ENCODE peak calls at places on chromosomes 12 and 14, in six cellular contexts. B is non-pigmented ciliary epithelial cell; J is Right ventricle myocardium superior; L is activated effector memory CD4-positive, alpha-beta T cell treated with Interleukin-2 at 50 U/mL for 16 hours; Q is NCI-H1436 treated with DMSO at 0.1 percent for 48 hours; A is neural crest cell. H is an unnamed sample.

GRCh38 chr14:33834101-33834955 is 116.5 kb downstream of the EGLN3 start:
- DNase-seq in B (no peak), J (no peak), L (no peak), Q (no peak), A (no peak), H (no peak)

GRCh38 chr12:63844391-63845341 is at the start of gene SRGAP1:
- DNase-seq in B (peak; percentile 26), J (peak; percentile 84), L (no peak), Q (no peak), A (peak; percentile 48), H (peak; percentile 81)

GRCh38 chr14:96206461-96206860 is 1.8 kb downstream of the BDKRB2 start:
- DNase-seq in B (no peak), J (no peak), L (no peak), Q (no peak), A (no peak), H (no peak)

GRCh38 chr12:14884458-14884878 is 1.2 kb downstream of the MGP start:
- DNase-seq in B (peak; percentile 66), J (peak; percentile 86), L (peak; percentile 71), Q (no peak), A (no peak), H (peak; percentile 77)

GRCh38 chr14:105305769-105306168 is 5.0 kb upstream of the BRF1 start:
- DNase-seq in B (no peak), J (no peak), L (no peak), Q (no peak), A (no peak), H (no peak)

GRCh38 chr12:89117448-89118034 is 234.8 kb downstream of the DUSP6 start:
- DNase-seq in B (no peak), J (no peak), L (no peak), Q (no peak), A (no peak), H (no peak)

GRCh38 chr12:122793685-122794106 is 19.3 kb downstream of the CCDC62 start:
- DNase-seq in B (no peak), J (no peak), L (no peak), Q (no peak), A (peak; percentile 10), H (no peak)

GRCh38 chr14:25680934-25681333 is 631.0 kb upstream of the STXBP6 start:
- DNase-seq in B (no peak), J (no peak), L (no peak), Q (no peak), A (no peak), H (no peak)

GRCh38 chr14:97106166-97106565 is 309.0 kb downstream of the VRK1 start:
- DNase-seq in B (no peak), J (no peak), L (no peak), Q (no peak), A (no peak), H (no peak)

GRCh38 chr12:55227643-55228042 is 6.8 kb downstream of the OR10A7 start:
- DNase-seq in B (no peak), J (no peak), L (no peak), Q (no peak), A (no peak), H (no peak)

GRCh38 chr12:124835652-124836410 is 27.8 kb downstream of the SCARB1 start:
- DNase-seq in B (no peak), J (no peak), L (no peak), Q (no peak), A (no peak), H (no peak)

GRCh38 chr12:115752913-115753726 is 524.4 kb downstream of the MED13L start:
- DNase-seq in B (peak; percentile 17), J (no peak), L (no peak), Q (peak; percentile 8), A (peak; percentile 14), H (no peak)

GRCh38 chr12:63668028-63668799 is at the start of gene DPY19L2:
- DNase-seq in B (no peak), J (peak; percentile 87), L (no peak), Q (peak; percentile 22), A (peak; percentile 72), H (peak; percentile 54)

GRCh38 chr14:75459099-75459741 is 31.4 kb downstream of the JDP2 start:
- DNase-seq in B (no peak), J (peak; percentile 75), L (no peak), Q (no peak), A (no peak), H (peak; percentile 84)

GRCh38 chr14:23494223-23494622 is 24.7 kb downstream of the NGDN start:
- DNase-seq in B (peak; percentile 41), J (no peak), L (no peak), Q (no peak), A (no peak), H (no peak)

GRCh38 chr14:91899213-91899612 is 31.9 kb upstream of the TC2N start:
- DNase-seq in B (no peak), J (no peak), L (no peak), Q (no peak), A (no peak), H (no peak)

GRCh38 chr14:102760485-102761193 is 16.6 kb upstream of the TRAF3 start:
- DNase-seq in B (no peak), J (peak; percentile 39), L (no peak), Q (no peak), A (no peak), H (no peak)

GRCh38 chr12:119804011-119804641 is 73.0 kb downstream of the CIT start:
- DNase-seq in B (peak; percentile 13), J (peak; percentile 59), L (no peak), Q (no peak), A (peak; percentile 50), H (peak; percentile 75)

GRCh38 chr12:1660304-1661187 is 30.3 kb upstream of the ADIPOR2 start:
- DNase-seq in B (no peak), J (peak; percentile 62), L (peak; percentile 24), Q (no peak), A (no peak), H (peak; percentile 38)

GRCh38 chr12:122023339-122024131 is 1.9 kb downstream of the BCL7A start:
- DNase-seq in B (no peak), J (peak; percentile 82), L (no peak), Q (no peak), A (peak; percentile 35), H (peak; percentile 83)

GRCh38 chr12:75944097-75944904 is 87.3 kb downstream of the PHLDA1 start:
- DNase-seq in B (peak; percentile 86), J (no peak), L (no peak), Q (no peak), A (no peak), H (no peak)

GRCh38 chr12:47883663-47884195 is 21.1 kb downstream of the VDR start:
- DNase-seq in B (no peak), J (no peak), L (no peak), Q (no peak), A (no peak), H (no peak)

GRCh38 chr14:33525626-33526025 is 425.2 kb downstream of the EGLN3 start:
- DNase-seq in B (no peak), J (no peak), L (no peak), Q (no peak), A (no peak), H (no peak)

GRCh38 chr14:75499084-75499875 is 23.0 kb upstream of the BATF start:
- DNase-seq in B (no peak), J (no peak), L (no peak), Q (no peak), A (no peak), H (no peak)

GRCh38 chr12:64890873-64891468 is 66.5 kb downstream of the TBC1D30 start:
- DNase-seq in B (no peak), J (no peak), L (no peak), Q (no peak), A (no peak), H (no peak)

GRCh38 chr12:128069359-128069997 is 197.5 kb upstream of the TMEM132C start:
- DNase-seq in B (peak; percentile 41), J (no peak), L (no peak), Q (peak; percentile 1), A (peak; percentile 41), H (no peak)

GRCh38 chr12:108814462-108815211 is 42.7 kb downstream of the SSH1 start:
- DNase-seq in B (no peak), J (peak; percentile 66), L (no peak), Q (no peak), A (no peak), H (no peak)

GRCh38 chr12:119177724-119178380 is 879 bp upstream of the HSPB8 start:
- DNase-seq in B (no peak), J (no peak), L (no peak), Q (no peak), A (no peak), H (no peak)

GRCh38 chr14:68922886-68923285 is 56.2 kb downstream of the ACTN1 start:
- DNase-seq in B (no peak), J (no peak), L (no peak), Q (no peak), A (no peak), H (no peak)

GRCh38 chr12:76020731-76021672 is 10.6 kb downstream of the PHLDA1 start:
- DNase-seq in B (peak; percentile 97), J (no peak), L (peak; percentile 46), Q (no peak), A (no peak), H (no peak)

GRCh38 chr12:121806556-121807308 is 2.9 kb downstream of the SETD1B start:
- DNase-seq in B (no peak), J (no peak), L (no peak), Q (no peak), A (no peak), H (no peak)

GRCh38 chr12:113416091-113416754 is 6.0 kb upstream of the SDSL start:
- DNase-seq in B (no peak), J (no peak), L (no peak), Q (no peak), A (no peak), H (no peak)